ENCODE peak calls at places on chromosomes 12 and 14, in four cellular contexts. P is HepG2; F is naive thymus-derived CD4-positive, alpha-beta T cell; W is DND-41. G is an unnamed sample.

GRCh38 chr14:26204954-26205479 is 392.8 kb downstream of the NOVA1 start:
- DNase-seq in P (no peak), F (no peak), W (no peak), G (no peak)

GRCh38 chr12:113418213-113418879 is 3.8 kb upstream of the SDSL start:
- DNase-seq in P (peak; percentile 80), F (no peak), W (no peak), G (no peak)

GRCh38 chr12:123799227-123799626 is 37.1 kb downstream of the DNAH10 start:
- DNase-seq in P (no peak), F (no peak), W (no peak), G (no peak)

GRCh38 chr12:118689793-118690192 is 291.5 kb upstream of the SRRM4 start:
- DNase-seq in P (no peak), F (no peak), W (no peak), G (no peak)

GRCh38 chr12:81329088-81329487 is 251.2 kb downstream of the ACSS3 start:
- DNase-seq in P (peak; percentile 42), F (no peak), W (peak; percentile 4), G (no peak)

GRCh38 chr12:77847665-77848431 is 17.2 kb downstream of the NAV3 start:
- DNase-seq in P (no peak), F (no peak), W (no peak), G (no peak)

GRCh38 chr12:109544955-109545531 is 28.3 kb downstream of the MMAB start:
- DNase-seq in P (no peak), F (no peak), W (peak; percentile 20), G (peak; percentile 6)

GRCh38 chr14:103562135-103562384 is 397 bp downstream of the BAG5 start:
- DNase-seq in P (no peak), F (no peak), W (no peak), G (no peak)

GRCh38 chr12:23548742-23549141 is 400.7 kb downstream of the SOX5 start:
- DNase-seq in P (no peak), F (no peak), W (no peak), G (no peak)

GRCh38 chr12:39755475-39755874 is 135.9 kb upstream of the ABCD2 start:
- DNase-seq in P (no peak), F (no peak), W (no peak), G (no peak)

GRCh38 chr12:113208041-113208934 is 13.0 kb upstream of the TPCN1 start:
- DNase-seq in P (no peak), F (peak; percentile 57), W (peak; percentile 94), G (peak; percentile 44)

GRCh38 chr12:94126067-94126466 is 22.3 kb upstream of the PLXNC1 start:
- DNase-seq in P (no peak), F (no peak), W (no peak), G (no peak)

GRCh38 chr12:41531147-41531829 is 343.2 kb downstream of the PDZRN4 start:
- DNase-seq in P (no peak), F (no peak), W (no peak), G (no peak)

GRCh38 chr14:50062438-50063039 is 53.8 kb downstream of the VCPKMT start:
- DNase-seq in P (peak; percentile 88), F (peak; percentile 94), W (peak; percentile 77), G (peak; percentile 78)

GRCh38 chr12:95202691-95203476 is 14.4 kb downstream of the FGD6 start:
- DNase-seq in P (no peak), F (no peak), W (no peak), G (no peak)
- H3K4me1 ChIP-seq in P (peaks cover 7% of the 10 kb centered on the region), F (no peaks in the 10 kb centered on the region), W (no peaks in the 10 kb centered on the region), G (peaks cover 4% of the 10 kb centered on the region)

GRCh38 chr12:132936163-132936562 is 19.9 kb downstream of the ZNF605 start:
- DNase-seq in P (no peak), F (no peak), W (no peak), G (no peak)
- H3K9me3 ChIP-seq in P (peaks cover 73% of the 10 kb centered on the region), F (peaks cover 4% of the 10 kb centered on the region), W (peaks cover 56% of the 10 kb centered on the region), G (peaks cover 18% of the 10 kb centered on the region)

GRCh38 chr12:131799828-131800593 is 28.2 kb upstream of the MMP17 start:
- DNase-seq in P (no peak), F (no peak), W (no peak), G (no peak)

GRCh38 chr12:131801254-131801866 is 26.8 kb upstream of the MMP17 start:
- DNase-seq in P (no peak), F (no peak), W (no peak), G (no peak)

GRCh38 chr12:131800594-131801135 is 27.5 kb upstream of the MMP17 start:
- DNase-seq in P (no peak), F (no peak), W (no peak), G (no peak)

GRCh38 chr12:131797588-131797934 is 30.6 kb upstream of the MMP17 start:
- DNase-seq in P (no peak), F (no peak), W (no peak), G (no peak)

DNA sequence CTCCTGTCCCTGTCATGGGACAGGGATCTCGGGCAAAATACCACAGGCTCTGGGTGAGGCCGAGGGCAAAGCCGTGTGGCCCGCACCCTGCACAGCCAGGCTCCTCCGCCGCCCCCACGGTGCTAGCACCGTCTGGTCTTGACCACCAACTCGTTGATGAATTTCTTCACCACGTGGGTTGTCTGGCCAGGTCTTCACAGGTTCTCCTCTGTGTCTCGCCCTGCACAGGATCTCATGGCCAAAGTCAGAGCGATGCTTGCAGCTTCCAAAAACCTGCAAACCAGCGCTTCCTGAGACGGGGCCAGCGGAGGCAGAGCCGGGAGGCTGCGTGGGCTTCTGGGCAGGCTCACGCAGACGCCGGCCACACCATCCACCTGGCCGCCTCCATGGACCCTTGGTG is 29.0 kb upstream of the MMP17 start:
- DNase-seq in P (no peak), F (no peak), W (no peak), G (no peak)
- H3K36me3 ChIP-seq in P (peaks cover 32% of the 10 kb centered on the region), F (peaks cover 73% of the 10 kb centered on the region), W (peaks cover 79% of the 10 kb centered on the region), G (peaks cover 9% of the 10 kb centered on the region)

GRCh38 chr12:48789858-48790326 is 1.0 kb upstream of the ADCY6 start:
- DNase-seq in P (no peak), F (no peak), W (no peak), G (no peak)
- H3K4me1 ChIP-seq in P (peaks cover 35% of the 10 kb centered on the region), F (no peaks in the 10 kb centered on the region), W (no peaks in the 10 kb centered on the region), G (no peaks in the 10 kb centered on the region)

GRCh38 chr14:106522990-106523389 is 996.6 kb downstream of the TMEM121 start:
- DNase-seq in P (no peak), F (no peak), W (no peak), G (no peak)
- H3K9me3 ChIP-seq in P (peaks cover 6% of the 10 kb centered on the region), F (no peaks in the 10 kb centered on the region), W (no peaks in the 10 kb centered on the region), G (no peaks in the 10 kb centered on the region)

DNA sequence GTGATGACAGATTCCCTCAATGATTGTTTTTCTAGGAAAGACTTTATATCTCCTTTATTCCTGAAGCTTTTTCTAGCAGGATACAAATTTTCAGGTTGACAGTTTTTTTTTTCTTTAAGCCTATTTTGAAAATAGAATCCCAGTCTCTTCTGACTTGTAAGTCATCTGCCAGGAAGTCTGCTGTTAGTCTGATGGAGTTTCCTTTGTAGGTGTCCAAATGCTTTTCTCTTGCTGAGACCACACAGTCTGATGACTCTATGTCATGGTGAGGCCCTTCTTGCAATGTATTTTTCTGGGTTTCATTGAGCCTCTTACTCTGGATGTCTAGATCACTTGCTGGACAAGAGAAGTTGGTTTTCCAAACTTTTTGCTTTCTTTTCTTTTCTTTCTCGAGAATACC is 30.6 kb downstream of the USP15 start:
- DNase-seq in P (no peak), F (no peak), W (no peak), G (no peak)
- H3K36me3 ChIP-seq in P (peaks cover 10% of the 10 kb centered on the region), F (peaks cover 16% of the 10 kb centered on the region), W (peaks cover 30% of the 10 kb centered on the region), G (peaks cover 13% of the 10 kb centered on the region)

DNA sequence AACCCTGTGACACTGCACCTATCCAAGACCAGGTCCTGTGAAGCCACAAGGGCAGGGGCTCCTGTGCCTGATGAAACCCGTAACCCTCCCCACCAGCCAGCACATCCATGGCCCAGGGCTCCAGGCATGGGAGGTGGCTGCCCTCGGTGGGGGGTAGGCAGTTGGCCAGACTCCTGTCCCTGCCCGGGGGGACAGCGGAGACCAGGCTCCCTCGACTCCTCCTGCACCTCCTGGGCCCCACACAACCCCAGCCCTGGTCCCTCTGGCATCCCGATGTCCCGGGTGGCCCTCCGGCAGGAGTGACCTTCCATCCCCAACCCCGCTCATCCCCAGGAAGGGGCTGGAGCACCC is 11.4 kb downstream of the AKT1 start:
- DNase-seq in P (no peak), F (no peak), W (no peak), G (no peak)
- H3K4me1 ChIP-seq in P (peaks cover 12% of the 10 kb centered on the region), F (peaks cover 11% of the 10 kb centered on the region), W (peaks cover 1% of the 10 kb centered on the region), G (peaks cover 9% of the 10 kb centered on the region)

GRCh38 chr14:105862581-105863239 is 336.3 kb downstream of the TMEM121 start:
- DNase-seq in P (no peak), F (no peak), W (no peak), G (peak; percentile 0)

GRCh38 chr14:105865266-105865903 is 339.0 kb downstream of the TMEM121 start:
- DNase-seq in P (no peak), F (no peak), W (peak; percentile 34), G (peak; percentile 33)

GRCh38 chr14:105863296-105864108 is 337.1 kb downstream of the TMEM121 start:
- DNase-seq in P (no peak), F (no peak), W (no peak), G (no peak)

GRCh38 chr14:105864651-105865265 is 338.4 kb downstream of the TMEM121 start:
- DNase-seq in P (no peak), F (no peak), W (no peak), G (no peak)

GRCh38 chr14:105864116-105864515 is 337.7 kb downstream of the TMEM121 start:
- DNase-seq in P (no peak), F (no peak), W (no peak), G (peak; percentile 42)
- H3K9me3 ChIP-seq in P (no peaks in the 10 kb centered on the region), F (no peaks in the 10 kb centered on the region), W (no peaks in the 10 kb centered on the region), G (no peaks in the 10 kb centered on the region)